ENCODE peak calls at places on chromosomes 3 and 15, in four cellular contexts. Y is hepatocyte, V is neural progenitor cell, A is stomach. B is an unnamed sample.

GRCh38 chr3:98021821-98022220 is 13.3 kb downstream of the GABRR3 start:
- DNase-seq in Y (peak), A (no peak), V (no peak), B (no peak)

GRCh38 chr3:8324727-8325126 is 176.9 kb upstream of the LMCD1 start:
- DNase-seq in Y (peak), A (peak), V (peak), B (no peak)

GRCh38 chr15:40088929-40089755 is 19.5 kb downstream of the BMF start:
- DNase-seq in Y (no peak), A (no peak), V (peak), B (peak)

GRCh38 chr3:168620854-168621253 is 525.1 kb upstream of the GOLIM4 start:
- DNase-seq in Y (peak), A (peak), V (peak), B (no peak)

GRCh38 chr3:149397528-149397927 is 20.1 kb upstream of the TM4SF1 start:
- DNase-seq in Y (no peak), V (no peak), A (no peak), B (no peak)

GRCh38 chr3:34882764-34883163 is 756.6 kb upstream of the ARPP21 start:
- DNase-seq in Y (no peak), A (no peak), V (no peak), B (no peak)

GRCh38 chr15:71792521-71792920 is 17.8 kb upstream of the NR2E3 start:
- DNase-seq in V (no peak), A (no peak), Y (no peak), B (no peak)

GRCh38 chr3:15967577-15967976 is 169.8 kb upstream of the ANKRD28 start:
- DNase-seq in V (no peak), Y (no peak), A (no peak), B (no peak)

GRCh38 chr3:150469031-150469930 is 61.2 kb downstream of the TSC22D2 start:
- DNase-seq in A (no peak), Y (peak), V (no peak), B (no peak)

GRCh38 chr3:12471228-12471627 is 13.1 kb upstream of the TSEN2 start:
- DNase-seq in V (no peak), A (no peak), Y (peak), B (no peak)
- TF ChIP-seq CTCF in V (no peak), A (no peak), Y (no peak), B (no peak)

DNA sequence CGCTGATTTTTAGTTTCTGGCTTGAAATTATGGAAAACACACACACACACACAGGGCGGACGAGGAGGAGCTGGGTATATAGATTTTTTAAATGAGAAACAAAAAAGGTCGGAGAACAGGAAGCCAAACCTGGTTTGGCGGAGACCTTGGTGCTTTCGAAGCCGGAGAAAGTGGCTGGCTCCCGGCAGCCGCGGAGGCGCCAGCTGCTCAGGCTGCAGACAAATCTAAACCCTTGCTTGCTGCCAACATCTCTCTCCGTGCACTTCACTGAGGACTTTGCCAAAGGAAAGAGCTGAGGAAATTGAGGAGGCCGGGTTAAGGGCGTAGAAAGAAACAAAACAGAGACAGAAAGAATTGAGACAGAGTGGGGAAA is 2.1 kb downstream of the ZIC1 start:
- DNase-seq in V (peak), A (no peak), Y (no peak), B (no peak)
- H3K4me3 ChIP-seq in V (no peak), A (peak), Y (peak), B (peak)

GRCh38 chr3:43838877-43839276 is 148.1 kb downstream of the ABHD5 start:
- DNase-seq in A (no peak), V (no peak), Y (no peak), B (no peak)
- TF ChIP-seq CTCF in A (no peak), V (no peak), Y (peak), B (peak)

GRCh38 chr15:98874359-98874758 is 133.2 kb downstream of the PGPEP1L start:
- DNase-seq in A (no peak), V (no peak), Y (no peak), B (no peak)

GRCh38 chr15:98872777-98873176 is 134.8 kb downstream of the PGPEP1L start:
- DNase-seq in A (no peak), V (no peak), Y (no peak), B (no peak)

GRCh38 chr15:98875309-98875708 is 132.3 kb downstream of the PGPEP1L start:
- DNase-seq in V (no peak), Y (no peak), A (no peak), B (no peak)

GRCh38 chr15:98874773-98875172 is 132.8 kb downstream of the PGPEP1L start:
- DNase-seq in Y (no peak), V (peak), A (no peak), B (no peak)

GRCh38 chr15:98873441-98874218 is 134.0 kb downstream of the PGPEP1L start:
- DNase-seq in A (no peak), V (peak), Y (no peak), B (no peak)
- H3K4me3 ChIP-seq in A (no peak), V (peak), Y (no peak), B (no peak)

GRCh38 chr15:75785771-75786563 is 57.3 kb upstream of the UBE2Q2 start:
- DNase-seq in Y (peak), V (peak), A (no peak), B (peak)
- TF ChIP-seq CTCF in Y (peak), V (peak), A (no peak), B (no peak)

GRCh38 chr3:159740054-159740453 is 248.6 kb upstream of the IL12A start:
- DNase-seq in Y (no peak), V (no peak), A (no peak), B (no peak)

GRCh38 chr3:159739166-159739565 is 249.5 kb upstream of the IL12A start:
- DNase-seq in V (no peak), A (no peak), Y (no peak), B (no peak)

DNA sequence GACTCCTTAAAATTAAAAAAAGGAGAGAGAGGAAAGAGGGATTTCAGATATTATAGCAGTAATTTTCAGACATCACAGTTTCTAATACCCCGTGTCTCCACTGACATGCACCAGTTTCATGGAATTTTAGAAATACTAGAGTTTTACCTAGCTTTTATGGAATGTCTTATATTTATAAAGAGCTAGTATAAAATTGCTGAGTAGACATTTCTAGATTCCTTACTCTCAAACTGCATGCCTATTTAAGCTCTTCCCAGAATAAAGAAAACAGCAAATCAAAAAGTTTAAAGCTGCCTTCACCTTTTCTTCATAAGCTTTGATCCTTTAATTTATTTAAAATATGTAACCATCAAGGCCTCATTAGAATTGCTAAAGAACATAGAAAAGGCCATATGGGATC is 247.4 kb upstream of the IL12A start:
- DNase-seq in Y (no peak), A (no peak), V (no peak), B (no peak)
- H3K4me3 ChIP-seq in Y (no peak), A (no peak), V (no peak), B (no peak)